ENCODE peak calls at places on chromosome 2, in five cellular contexts. L is stimulated activated naive B cell treated with anti-CD40 and anti-IgM and Interleukin-4, amounts not matched to agents 10 μg/mL and 1 μg/mL and 100 μg/mL, for 72 hours; Z is brain pericyte; E is Jurkat, Clone E6-1; G is stimulated activated CD4-positive, alpha-beta T cell treated with anti-CD3 and anti-CD28 coated beads, Interleukin-4, amount 100 ng/mL, for 1 hour. Y is an unnamed sample.

GRCh38 chr2:61658841-61659780 is 121.0 kb upstream of the XPO1 start:
- DNase-seq in L (no peak), Z (no peak), E (peak), G (no peak), Y (no peak)

GRCh38 chr2:217900780-217901360 is 101.9 kb downstream of the TNS1 start:
- DNase-seq in L (no peak), Z (no peak), E (no peak), G (no peak), Y (no peak)

GRCh38 chr2:120647487-120647886 is 88.2 kb upstream of the GLI2 start:
- DNase-seq in L (no peak), Z (no peak), E (no peak), G (no peak), Y (no peak)

GRCh38 chr2:132757002-132757598 is 87.1 kb upstream of the LYPD1 start:
- DNase-seq in L (no peak), Z (no peak), E (no peak), G (no peak), Y (no peak)

GRCh38 chr2:236238756-236239155 is 25.4 kb downstream of the ASB18 start:
- DNase-seq in L (no peak), Z (no peak), E (no peak), G (no peak), Y (no peak)

GRCh38 chr2:74763962-74764428 is 69.9 kb upstream of the HK2 start:
- DNase-seq in L (no peak), Z (no peak), E (no peak), G (no peak), Y (no peak)

GRCh38 chr2:86371482-86372002 is 34.1 kb upstream of the REEP1 start:
- DNase-seq in L (no peak), Z (no peak), E (no peak), G (no peak), Y (no peak)

GRCh38 chr2:50433635-50434034 is 598.3 kb downstream of the NRXN1 start:
- DNase-seq in L (no peak), Z (no peak), E (no peak), G (no peak), Y (no peak)

GRCh38 chr2:236663267-236663666 is 93.6 kb downstream of the ACKR3 start:
- DNase-seq in L (no peak), Z (no peak), E (no peak), G (no peak), Y (no peak)

GRCh38 chr2:168935810-168936581 is 34.9 kb downstream of the G6PC2 start:
- DNase-seq in L (no peak), Z (no peak), E (no peak), G (no peak), Y (no peak)

GRCh38 chr2:130728007-130728454 is 839 bp upstream of the GPR148 start:
- DNase-seq in L (no peak), Z (no peak), E (peak), G (peak), Y (peak)

GRCh38 chr2:29130295-29130694 is 15.1 kb downstream of the CLIP4 start:
- DNase-seq in L (no peak), Z (peak), E (peak), G (peak), Y (peak)

GRCh38 chr2:167489307-167489706 is 601.0 kb downstream of the XIRP2 start:
- DNase-seq in L (no peak), Z (no peak), E (no peak), G (no peak), Y (no peak)

GRCh38 chr2:106638043-106638442 is 150.9 kb downstream of the CD8B2 start:
- DNase-seq in L (no peak), Z (no peak), E (peak), G (no peak), Y (no peak)

GRCh38 chr2:88086401-88086800 is 18.8 kb downstream of the SMYD1 start:
- DNase-seq in L (no peak), Z (no peak), E (no peak), G (no peak), Y (no peak)

GRCh38 chr2:143841935-143842334 is 678.0 kb downstream of the ZEB2 start:
- DNase-seq in L (no peak), Z (no peak), E (no peak), G (no peak), Y (no peak)

GRCh38 chr2:61460168-61460567 is 10.7 kb downstream of the USP34 start:
- DNase-seq in L (no peak), Z (no peak), E (no peak), G (no peak), Y (no peak)